ENCODE peak calls at places on chromosomes 16 and 17, in seven cellular contexts. F is effector memory CD4-positive, alpha-beta T cell; C is Peyer's patch; P is prostate gland; D is K562; S is cardiac muscle cell; G is gastrocnemius medialis. H is an unnamed sample.

GRCh38 chr16:29900102-29900887 is at the start of gene ASPHD1:
- DNase-seq in S (peak; percentile 88), D (peak; percentile 52), G (peak; percentile 17), P (peak; percentile 42), C (peak; percentile 56), F (peak; percentile 63), H (peak; percentile 49)

GRCh38 chr17:8173056-8173870 is 2.9 kb downstream of the TMEM107 start:
- DNase-seq in C (peak; percentile 94), P (peak; percentile 88), D (peak; percentile 93), F (peak; percentile 74), G (peak; percentile 85), S (peak; percentile 91), H (peak; percentile 95)

GRCh38 chr17:67841992-67842391 is 16.7 kb downstream of the BPTF start:
- DNase-seq in D (no peak), S (no peak), G (no peak), C (no peak), P (no peak), F (no peak), H (no peak)

GRCh38 chr17:59837362-59838195 is 55.2 kb downstream of the TUBD1 start:
- DNase-seq in C (peak; percentile 83), F (peak; percentile 72), D (peak; percentile 97), G (peak; percentile 44), S (peak; percentile 96), P (peak; percentile 92), H (peak; percentile 99)

GRCh38 chr16:86508947-86509758 is 1.2 kb upstream of the FOXF1 start:
- DNase-seq in F (no peak), C (no peak), P (no peak), D (no peak), S (peak; percentile 53), G (no peak), H (peak; percentile 70)

GRCh38 chr17:27514595-27515413 is 58.6 kb downstream of the KSR1 start:
- DNase-seq in S (no peak), C (no peak), F (no peak), P (no peak), D (no peak), G (no peak), H (no peak)

GRCh38 chr16:47732806-47733150 is 271.6 kb downstream of the PHKB start:
- DNase-seq in P (no peak), G (no peak), D (no peak), C (no peak), F (no peak), S (no peak), H (peak; percentile 77)

GRCh38 chr17:6940186-6940649 is 55.6 kb upstream of the ALOX12 start:
- DNase-seq in F (no peak), S (no peak), P (no peak), D (peak; percentile 82), G (peak; percentile 37), C (no peak), H (no peak)

GRCh38 chr16:89722392-89723278 is 1.3 kb downstream of the ZNF276 start:
- DNase-seq in P (peak; percentile 66), C (peak; percentile 95), F (peak; percentile 63), G (peak; percentile 48), D (peak; percentile 77), S (no peak), H (peak; percentile 50)

GRCh38 chr17:37553357-37553966 is 55.8 kb downstream of the SYNRG start:
- DNase-seq in D (no peak), P (no peak), C (no peak), G (no peak), F (no peak), S (no peak), H (no peak)

GRCh38 chr17:61806081-61806828 is 57.1 kb downstream of the BRIP1 start:
- DNase-seq in F (no peak), G (no peak), S (no peak), P (no peak), C (no peak), D (no peak), H (no peak)

GRCh38 chr17:14469971-14470370 is 169.1 kb downstream of the HS3ST3B1 start:
- DNase-seq in C (no peak), G (no peak), D (no peak), F (no peak), P (no peak), S (no peak), H (no peak)

GRCh38 chr16:66295191-66295590 is 71.3 kb upstream of the CDH5 start:
- DNase-seq in F (no peak), G (no peak), S (no peak), C (peak; percentile 14), D (no peak), P (no peak), H (no peak)

GRCh38 chr16:68920349-68920748 is 77.0 kb downstream of the TANGO6 start:
- DNase-seq in G (no peak), D (no peak), S (no peak), C (no peak), P (no peak), F (no peak), H (no peak)

GRCh38 chr17:62092784-62093183 is 27.7 kb upstream of the MED13 start:
- DNase-seq in S (no peak), F (no peak), G (no peak), D (no peak), P (no peak), C (no peak), H (no peak)

GRCh38 chr17:51263001-51263400 is 2.7 kb downstream of the UTP18 start:
- DNase-seq in C (no peak), D (no peak), P (no peak), G (no peak), S (no peak), F (no peak), H (no peak)

GRCh38 chr17:77793146-77793887 is 165.2 kb upstream of the TNRC6C start:
- DNase-seq in S (no peak), C (no peak), G (no peak), F (no peak), P (no peak), D (no peak), H (no peak)

GRCh38 chr16:84862804-84863484 is 43.2 kb downstream of the CRISPLD2 start:
- DNase-seq in D (no peak), G (no peak), P (no peak), C (no peak), F (no peak), S (no peak), H (no peak)

GRCh38 chr16:84864266-84864955 is 44.6 kb downstream of the CRISPLD2 start:
- DNase-seq in S (no peak), P (no peak), F (no peak), G (no peak), C (no peak), D (no peak), H (no peak)

GRCh38 chr16:84861671-84862070 is 41.9 kb downstream of the CRISPLD2 start:
- DNase-seq in S (no peak), D (no peak), F (no peak), C (no peak), P (no peak), G (no peak), H (no peak)

GRCh38 chr16:84860383-84860782 is 40.6 kb downstream of the CRISPLD2 start:
- DNase-seq in D (peak; percentile 36), F (no peak), C (no peak), G (no peak), P (no peak), S (no peak), H (no peak)

DNA sequence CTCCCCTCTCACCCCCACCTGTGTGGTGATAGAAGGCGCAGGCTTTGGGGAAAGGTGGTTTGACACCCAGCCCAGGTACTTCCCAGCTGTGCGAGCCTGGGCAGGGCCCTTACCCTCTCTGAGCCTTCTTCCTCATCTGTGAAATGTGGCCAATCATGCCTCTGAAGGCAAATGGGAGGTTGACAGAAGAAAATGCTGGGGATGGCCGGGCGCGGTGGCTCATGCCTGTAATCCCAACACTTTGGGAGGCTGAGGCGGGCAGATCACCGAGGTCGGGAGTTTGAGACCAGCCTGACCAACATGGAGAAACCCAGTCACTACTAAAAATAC is 43.7 kb downstream of the CRISPLD2 start:
- DNase-seq in F (no peak), G (no peak), C (no peak), S (no peak), P (no peak), D (no peak), H (no peak)
- H3K36me3 ChIP-seq in F (no peaks in the 10 kb centered on the region), G (no peaks in the 10 kb centered on the region), C (no peaks in the 10 kb centered on the region), S (no peaks in the 10 kb centered on the region), P (no peaks in the 10 kb centered on the region), D (no peaks in the 10 kb centered on the region), H (no peaks in the 10 kb centered on the region)

GRCh38 chr16:81478294-81478693 is 33.7 kb downstream of the CMIP start:
- DNase-seq in C (no peak), P (no peak), G (no peak), F (no peak), D (no peak), S (no peak), H (no peak)

GRCh38 chr16:81476732-81477131 is 32.1 kb downstream of the CMIP start:
- DNase-seq in F (no peak), G (no peak), S (no peak), D (no peak), P (no peak), C (no peak), H (no peak)

GRCh38 chr16:81482329-81483063 is 37.9 kb downstream of the CMIP start:
- DNase-seq in D (peak; percentile 88), C (no peak), S (no peak), F (no peak), P (no peak), G (no peak), H (no peak)

GRCh38 chr16:81480856-81481821 is 36.5 kb downstream of the CMIP start:
- DNase-seq in S (no peak), G (peak; percentile 52), D (peak; percentile 91), F (no peak), C (peak; percentile 91), P (no peak), H (no peak)

GRCh38 chr16:81478876-81479496 is 34.4 kb downstream of the CMIP start:
- DNase-seq in S (no peak), C (peak; percentile 92), F (no peak), P (peak; percentile 70), D (no peak), G (peak; percentile 45), H (peak; percentile 90)
- H3K36me3 ChIP-seq in S (no peaks in the 10 kb centered on the region), C (no peaks in the 10 kb centered on the region), F (no peaks in the 10 kb centered on the region), P (no peaks in the 10 kb centered on the region), D (peaks cover 43% of the 10 kb centered on the region), G (no peaks in the 10 kb centered on the region), H (peaks cover 2% of the 10 kb centered on the region)

DNA sequence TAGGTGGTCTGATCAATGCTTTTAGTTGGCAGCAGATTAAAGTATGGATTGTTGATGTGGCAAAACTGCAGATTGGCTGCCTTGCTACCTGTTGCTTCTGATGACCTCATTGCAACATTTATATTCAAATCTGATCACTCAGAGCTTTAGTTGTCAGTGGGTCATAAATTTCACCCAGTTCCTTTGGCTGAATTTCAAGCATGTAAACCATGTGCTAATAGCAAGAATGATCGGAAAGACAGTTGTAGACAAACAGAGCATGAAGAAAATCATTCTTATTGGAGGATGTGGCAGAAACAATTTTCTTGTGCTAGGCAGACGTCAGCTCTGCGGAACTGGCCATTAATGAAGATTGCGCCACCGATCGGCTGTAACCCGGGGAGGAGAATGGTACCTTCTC is 346.6 kb upstream of the EEF2KMT start:
- DNase-seq in P (no peak), S (no peak), G (no peak), D (no peak), F (no peak), C (no peak), H (no peak)
- H3K36me3 ChIP-seq in P (no peaks in the 10 kb centered on the region), S (no peaks in the 10 kb centered on the region), G (no peaks in the 10 kb centered on the region), D (no peaks in the 10 kb centered on the region), F (no peaks in the 10 kb centered on the region), C (no peaks in the 10 kb centered on the region), H (no peaks in the 10 kb centered on the region)

DNA sequence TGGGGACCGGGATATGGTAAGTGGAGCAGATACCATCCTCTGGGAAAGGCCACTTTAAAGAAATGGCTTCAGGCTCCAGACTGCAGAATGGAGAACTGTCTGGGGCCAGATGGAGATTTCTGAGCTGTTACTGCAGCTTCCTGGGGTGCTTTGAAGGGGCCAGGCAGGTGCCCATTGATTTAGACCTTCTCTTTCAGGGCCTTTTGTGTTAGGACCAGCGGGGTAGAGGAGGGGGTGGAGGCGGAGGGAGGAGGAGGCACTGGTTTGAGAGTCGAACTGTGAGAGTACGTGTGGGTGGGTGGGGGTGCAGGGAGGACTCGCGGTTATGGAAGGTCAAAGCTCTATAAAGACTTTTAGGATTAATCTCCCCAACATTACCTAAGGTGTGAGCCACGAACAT is 11.4 kb downstream of the NECAB2 start:
- DNase-seq in C (no peak), D (no peak), G (no peak), F (no peak), P (no peak), S (no peak), H (no peak)
- H3K36me3 ChIP-seq in C (no peaks in the 10 kb centered on the region), D (no peaks in the 10 kb centered on the region), G (no peaks in the 10 kb centered on the region), F (no peaks in the 10 kb centered on the region), P (no peaks in the 10 kb centered on the region), S (no peaks in the 10 kb centered on the region), H (no peaks in the 10 kb centered on the region)